ENCODE peak calls at places on chromosomes 4 and X, in seven cellular contexts. T is uterus, W is heart left ventricle, J is endothelial cell of umbilical vein, G is IMR-90, E is K562, N is ovary. Q is an unnamed sample.

GRCh38 chrX:30065226-30065625 is 150.1 kb upstream of the MAGEB2 start:
- DNase-seq in T (no peak), W (no peak), J (peak), G (peak), E (no peak), N (no peak), Q (no peak)

GRCh38 chr4:38281416-38282071 is 321.3 kb downstream of the PTTG2 start:
- DNase-seq in T (no peak), W (no peak), J (no peak), G (peak), E (no peak), N (no peak), Q (no peak)

GRCh38 chrX:2351321-2351720 is 149.5 kb downstream of the DHRSX start:
- DNase-seq in T (no peak), W (no peak), J (peak), G (peak), E (no peak), N (no peak), Q (no peak)

GRCh38 chr4:164596318-164596878 is 157.5 kb upstream of the SMIM31 start:
- DNase-seq in T (no peak), W (no peak), J (no peak), G (no peak), E (no peak), N (no peak), Q (no peak)

GRCh38 chr4:93779228-93779627 is 49.3 kb upstream of the ATOH1 start:
- DNase-seq in T (no peak), W (no peak), J (no peak), G (no peak), E (no peak), N (no peak), Q (no peak)

GRCh38 chrX:144946696-144947095 is 300.6 kb upstream of the SPANXN1 start:
- DNase-seq in T (no peak), W (no peak), J (no peak), G (no peak), E (no peak), N (no peak), Q (no peak)

GRCh38 chr4:73862357-73862756 is 6.8 kb upstream of the CXCL1 start:
- DNase-seq in T (no peak), W (no peak), J (peak), G (peak), E (no peak), N (no peak), Q (no peak)

GRCh38 chr4:37685211-37685725 is 908 bp downstream of the RELL1 start:
- DNase-seq in T (no peak), W (no peak), J (peak), G (peak), E (no peak), N (peak), Q (no peak)

GRCh38 chrX:68938244-68939004 is 109.6 kb downstream of the EFNB1 start:
- DNase-seq in T (no peak), W (peak), J (peak), G (peak), E (no peak), N (no peak), Q (no peak)

GRCh38 chrX:154408659-154409221 is 314 bp downstream of the DNASE1L1 start:
- DNase-seq in T (no peak), W (no peak), J (no peak), G (no peak), E (no peak), N (no peak), Q (no peak)
- H3K4me3 ChIP-seq in T (no peak), W (peak), J (peak), G (peak), E (peak), N (no peak), Q (no peak)

DNA sequence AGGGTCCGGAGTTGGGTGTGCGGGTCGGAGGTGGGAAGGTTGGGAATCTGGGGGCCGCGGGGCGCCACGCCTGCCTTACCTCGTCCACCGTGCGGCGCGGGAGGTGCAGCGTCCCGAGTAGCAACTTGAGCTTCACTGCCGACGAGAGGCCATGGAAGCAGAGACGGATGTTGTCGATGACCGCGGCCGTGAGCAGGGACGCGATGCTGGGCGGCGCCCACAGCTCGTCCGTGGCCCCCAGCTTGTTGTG is 178 bp downstream of the NELFA start:
- DNase-seq in T (no peak), W (no peak), J (no peak), G (no peak), E (no peak), N (no peak), Q (no peak)
- TF ChIP-seq POLR2A in T (no peak), W (no peak), J (no peak), G (peak), E (peak), N (no peak), Q (no peak)

GRCh38 chrX:15678339-15678738 is 13.7 kb upstream of the CLTRN start:
- DNase-seq in T (no peak), W (no peak), J (no peak), G (no peak), E (no peak), N (no peak), Q (no peak)

GRCh38 chrX:15675490-15675921 is 10.9 kb upstream of the CLTRN start:
- DNase-seq in T (no peak), W (peak), J (no peak), G (no peak), E (peak), N (peak), Q (peak)

GRCh38 chrX:15679246-15679645 is 14.6 kb upstream of the CLTRN start:
- DNase-seq in T (no peak), W (no peak), J (no peak), G (no peak), E (no peak), N (no peak), Q (no peak)

GRCh38 chrX:15683193-15683592 is 18.6 kb upstream of the CLTRN start:
- DNase-seq in T (no peak), W (no peak), J (no peak), G (no peak), E (no peak), N (no peak), Q (no peak)

DNA sequence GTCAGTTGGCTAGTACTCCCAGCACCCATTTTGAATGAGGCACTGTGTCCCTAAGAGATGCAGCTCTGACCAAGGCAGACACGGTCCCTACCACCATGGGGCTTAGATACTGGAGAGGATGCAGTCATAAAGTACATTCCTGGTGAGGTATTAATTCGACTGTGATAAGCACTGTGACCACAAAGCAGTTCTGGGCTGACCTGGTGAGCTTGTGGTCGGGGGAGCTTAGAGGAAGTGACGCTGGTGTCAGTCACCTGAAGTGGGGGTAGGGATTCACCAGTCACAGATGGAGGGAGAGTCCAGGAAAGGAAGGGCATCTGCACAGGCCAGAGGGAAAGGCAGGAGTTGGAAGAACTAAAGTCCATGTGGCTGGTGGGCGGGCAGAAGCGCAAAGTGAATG is 15.8 kb upstream of the CLTRN start:
- DNase-seq in T (no peak), W (no peak), J (no peak), G (peak), E (peak), N (no peak), Q (no peak)
- H3K27ac ChIP-seq in T (no peak), W (no peak), J (no peak), G (no peak), E (no peak), N (no peak), Q (peak)

GRCh38 chr4:1043162-1043561 is 31.7 kb downstream of the FGFRL1 start:
- DNase-seq in T (no peak), W (no peak), J (no peak), G (no peak), E (no peak), N (no peak), Q (no peak)
- H3K4me3 ChIP-seq in T (no peak), W (no peak), J (no peak), G (no peak), E (no peak), N (no peak), Q (no peak)

DNA sequence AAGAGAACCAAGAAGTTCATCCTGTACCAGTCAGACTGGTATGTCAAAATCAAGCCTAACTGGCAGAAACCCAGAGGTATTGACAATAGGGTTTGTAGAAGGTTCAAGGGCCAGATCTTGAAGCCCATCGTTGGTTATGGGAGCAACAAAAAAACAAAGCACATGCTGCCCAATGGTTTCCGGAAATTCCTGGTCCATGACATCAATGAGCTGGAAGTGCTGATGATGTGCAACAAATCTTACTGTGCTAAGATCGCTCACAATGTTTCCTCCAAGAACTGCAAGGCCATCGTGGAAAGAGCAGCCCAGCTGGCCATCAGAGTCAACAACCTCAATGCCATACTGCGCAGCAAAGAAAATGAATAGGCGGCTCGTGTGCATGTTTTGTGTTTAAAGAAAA is 172.7 kb upstream of the MED14 start:
- DNase-seq in T (no peak), W (no peak), J (peak), G (peak), E (no peak), N (no peak), Q (no peak)
- TF ChIP-seq POLR2A in T (no peak), W (no peak), J (no peak), G (no peak), E (no peak), N (no peak), Q (no peak)